ENCODE peak calls at places on chromosomes 5 and 9, in ten cellular contexts. Q is stomach, N is sigmoid colon, W is tibial nerve, X is GM12878, R is H1, G is SK-N-SH, T is ovary, S is transverse colon, D is A549. E is an unnamed sample.
A peak's percentile ranks its signal among the peaks of the same experiment; 100 is the strongest.

GRCh38 chr5:140038373-140038957 is 4.6 kb downstream of the NRG2 start:
- DNase-seq in N (no peak), R (no peak), Q (no peak), T (no peak), G (peak; percentile 62), S (no peak), W (no peak), X (no peak), D (no peak), E (no peak)

GRCh38 chr5:131538177-131538593 is 96.8 kb downstream of the RAPGEF6 start:
- DNase-seq in D (no peak), T (no peak), X (no peak), Q (no peak), G (no peak), R (no peak), W (no peak), S (no peak), N (no peak), E (no peak)

GRCh38 chr5:54080833-54081232 is 229.5 kb downstream of the ARL15 start:
- DNase-seq in W (no peak), T (no peak), S (no peak), X (no peak), D (no peak), Q (no peak), N (no peak), G (no peak), R (no peak), E (no peak)

GRCh38 chr5:59542841-59543825 is 350.4 kb downstream of the PDE4D start:
- DNase-seq in R (no peak), S (peak; percentile 39), Q (peak; percentile 34), T (no peak), W (no peak), N (peak; percentile 77), G (peak; percentile 2), D (no peak), X (no peak), E (no peak)

GRCh38 chr5:130666462-130666861 is 498.6 kb downstream of the HINT1 start:
- DNase-seq in S (no peak), R (no peak), T (no peak), G (no peak), X (no peak), N (no peak), W (no peak), Q (no peak), D (no peak), E (no peak)

GRCh38 chr9:88942411-88942810 is 48.9 kb upstream of the S1PR3 start:
- DNase-seq in R (no peak), S (no peak), X (no peak), D (no peak), N (no peak), Q (no peak), G (no peak), T (no peak), W (no peak), E (no peak)

GRCh38 chr9:93003552-93004407 is 54.7 kb upstream of the SUSD3 start:
- DNase-seq in X (peak; percentile 12), Q (peak; percentile 71), T (peak; percentile 75), W (no peak), D (peak; percentile 73), N (no peak), S (peak; percentile 72), R (peak; percentile 82), G (peak; percentile 73), E (no peak)

GRCh38 chr9:38118862-38119435 is 49.9 kb upstream of the SHB start:
- DNase-seq in D (no peak), T (no peak), X (no peak), Q (no peak), W (no peak), S (no peak), R (no peak), G (no peak), N (no peak), E (peak; percentile 52)

GRCh38 chr9:120439147-120439546 is 140.8 kb downstream of the CDK5RAP2 start:
- DNase-seq in T (no peak), X (no peak), Q (no peak), W (no peak), S (no peak), R (peak; percentile 59), D (peak; percentile 38), G (peak; percentile 32), N (no peak), E (no peak)

GRCh38 chr9:18477719-18478118 is 3.8 kb downstream of the ADAMTSL1 start:
- DNase-seq in X (no peak), T (no peak), S (no peak), R (no peak), W (no peak), D (no peak), Q (no peak), N (no peak), G (no peak), E (no peak)
- TF ChIP-seq CTCF in X (no peak), T (no peak), S (no peak), R (no peak), W (no peak), D (no peak), Q (no peak), N (no peak), G (peak; percentile 32), E (no peak)

GRCh38 chr9:99027414-99027813 is 77.5 kb upstream of the TGFBR1 start:
- DNase-seq in Q (no peak), R (no peak), N (no peak), T (no peak), W (no peak), S (no peak), X (no peak), D (no peak), G (no peak), E (no peak)
- TF ChIP-seq EP300 in Q (no peak), R (no peak), N (no peak), T (no peak), W (no peak), S (no peak), X (no peak), D (no peak), G (no peak), E (no peak)

GRCh38 chr5:107875834-107876233 is 205.1 kb upstream of the EFNA5 start:
- DNase-seq in X (no peak), R (no peak), Q (no peak), T (no peak), W (no peak), S (no peak), D (no peak), N (peak; percentile 69), G (no peak), E (no peak)
- TF ChIP-seq CTCF in X (no peak), R (no peak), Q (no peak), T (no peak), W (peak; percentile 11), S (no peak), D (no peak), N (peak; percentile 33), G (no peak), E (no peak)

GRCh38 chr9:121958530-121958929 is 134.6 kb downstream of the TTLL11 start:
- DNase-seq in S (no peak), D (no peak), R (no peak), Q (no peak), X (no peak), G (no peak), W (no peak), N (no peak), T (no peak), E (no peak)
- TF ChIP-seq EP300 in S (no peak), D (no peak), R (no peak), Q (no peak), X (no peak), G (no peak), W (no peak), N (no peak), T (no peak), E (no peak)

E was measured in suprapubic skin.